ENCODE peak calls at places on chromosomes 16 and 17, in nine cellular contexts. One of them, this sample, is unnamed.

GRCh38 chr17:28580925-28581324 is 4.2 kb upstream of the ALDOC start:
- DNase-seq in epithelial cell of proximal tubule: no peak
- DNase-seq in PC-3: no peak
- DNase-seq in heart right ventricle: no peak
- DNase-seq in chondrocyte: no peak
- DNase-seq in GM12865: no peak
- DNase-seq in glutamatergic neuron: no peak
- DNase-seq in prostate gland: no peak
- DNase-seq in fibroblast of mammary gland: no peak
- DNase-seq in this sample: no peak

GRCh38 chr16:86396918-86397317 is 113.4 kb upstream of the FOXF1 start:
- DNase-seq in epithelial cell of proximal tubule: no peak
- DNase-seq in PC-3: peak
- DNase-seq in heart right ventricle: no peak
- DNase-seq in chondrocyte: no peak
- DNase-seq in GM12865: no peak
- DNase-seq in glutamatergic neuron: no peak
- DNase-seq in prostate gland: peak
- DNase-seq in fibroblast of mammary gland: peak
- DNase-seq in this sample: no peak

GRCh38 chr17:45648642-45649041 is 135.5 kb upstream of the CRHR1 start:
- DNase-seq in epithelial cell of proximal tubule: no peak
- DNase-seq in PC-3: no peak
- DNase-seq in heart right ventricle: no peak
- DNase-seq in chondrocyte: no peak
- DNase-seq in GM12865: no peak
- DNase-seq in glutamatergic neuron: no peak
- DNase-seq in prostate gland: no peak
- DNase-seq in fibroblast of mammary gland: no peak
- DNase-seq in this sample: peak

GRCh38 chr17:48294989-48295892 is 134.8 kb downstream of the SKAP1 start:
- DNase-seq in epithelial cell of proximal tubule: no peak
- DNase-seq in PC-3: peak
- DNase-seq in heart right ventricle: no peak
- DNase-seq in chondrocyte: no peak
- DNase-seq in GM12865: peak
- DNase-seq in glutamatergic neuron: no peak
- DNase-seq in prostate gland: no peak
- DNase-seq in fibroblast of mammary gland: peak
- DNase-seq in this sample: no peak

GRCh38 chr16:59067207-59067606 is 333.1 kb upstream of the GOT2 start:
- DNase-seq in epithelial cell of proximal tubule: peak
- DNase-seq in PC-3: no peak
- DNase-seq in heart right ventricle: no peak
- DNase-seq in chondrocyte: no peak
- DNase-seq in GM12865: no peak
- DNase-seq in glutamatergic neuron: no peak
- DNase-seq in prostate gland: no peak
- DNase-seq in fibroblast of mammary gland: no peak
- DNase-seq in this sample: no peak

GRCh38 chr17:33322063-33322462 is 29.0 kb upstream of the ASIC2 start:
- DNase-seq in epithelial cell of proximal tubule: no peak
- DNase-seq in PC-3: no peak
- DNase-seq in heart right ventricle: no peak
- DNase-seq in chondrocyte: no peak
- DNase-seq in GM12865: no peak
- DNase-seq in glutamatergic neuron: no peak
- DNase-seq in prostate gland: no peak
- DNase-seq in fibroblast of mammary gland: peak
- DNase-seq in this sample: no peak

GRCh38 chr17:28477928-28478327 is 4.5 kb downstream of the SLC13A2 start:
- DNase-seq in epithelial cell of proximal tubule: no peak
- DNase-seq in PC-3: no peak
- DNase-seq in heart right ventricle: no peak
- DNase-seq in chondrocyte: peak
- DNase-seq in GM12865: no peak
- DNase-seq in glutamatergic neuron: no peak
- DNase-seq in prostate gland: no peak
- DNase-seq in fibroblast of mammary gland: no peak
- DNase-seq in this sample: no peak

GRCh38 chr17:79338589-79338988 is 264.0 kb downstream of the ENGASE start:
- DNase-seq in epithelial cell of proximal tubule: peak
- DNase-seq in PC-3: peak
- DNase-seq in heart right ventricle: no peak
- DNase-seq in chondrocyte: no peak
- DNase-seq in GM12865: no peak
- DNase-seq in glutamatergic neuron: no peak
- DNase-seq in prostate gland: no peak
- DNase-seq in fibroblast of mammary gland: peak
- DNase-seq in this sample: no peak

GRCh38 chr16:86925067-86925791 is 346.9 kb downstream of the FOXL1 start:
- DNase-seq in epithelial cell of proximal tubule: no peak
- DNase-seq in PC-3: no peak
- DNase-seq in heart right ventricle: no peak
- DNase-seq in chondrocyte: no peak
- DNase-seq in GM12865: no peak
- DNase-seq in glutamatergic neuron: no peak
- DNase-seq in prostate gland: no peak
- DNase-seq in fibroblast of mammary gland: peak
- DNase-seq in this sample: no peak

GRCh38 chr17:5485270-5486205 is at the start of gene DERL2:
- DNase-seq in epithelial cell of proximal tubule: no peak
- DNase-seq in PC-3: no peak
- DNase-seq in heart right ventricle: no peak
- DNase-seq in chondrocyte: no peak
- DNase-seq in GM12865: no peak
- DNase-seq in glutamatergic neuron: no peak
- DNase-seq in prostate gland: peak
- DNase-seq in fibroblast of mammary gland: peak
- DNase-seq in this sample: no peak

GRCh38 chr17:48791128-48792032 is 25.6 kb downstream of the TTLL6 start:
- DNase-seq in epithelial cell of proximal tubule: no peak
- DNase-seq in PC-3: peak
- DNase-seq in heart right ventricle: peak
- DNase-seq in chondrocyte: no peak
- DNase-seq in GM12865: peak
- DNase-seq in glutamatergic neuron: peak
- DNase-seq in prostate gland: peak
- DNase-seq in fibroblast of mammary gland: peak
- DNase-seq in this sample: peak

GRCh38 chr16:79001156-79001997 is 599.2 kb downstream of the MAF start:
- DNase-seq in epithelial cell of proximal tubule: no peak
- DNase-seq in PC-3: no peak
- DNase-seq in heart right ventricle: no peak
- DNase-seq in chondrocyte: no peak
- DNase-seq in GM12865: no peak
- DNase-seq in glutamatergic neuron: no peak
- DNase-seq in prostate gland: no peak
- DNase-seq in fibroblast of mammary gland: no peak
- DNase-seq in this sample: no peak

GRCh38 chr17:8080208-8080798 is 7.2 kb downstream of the ALOX12B start:
- DNase-seq in epithelial cell of proximal tubule: no peak
- DNase-seq in PC-3: no peak
- DNase-seq in heart right ventricle: no peak
- DNase-seq in chondrocyte: no peak
- DNase-seq in GM12865: no peak
- DNase-seq in glutamatergic neuron: no peak
- DNase-seq in prostate gland: no peak
- DNase-seq in fibroblast of mammary gland: no peak
- DNase-seq in this sample: no peak
- TF ChIP-seq CTCF in epithelial cell of proximal tubule: no peak
- TF ChIP-seq CTCF in PC-3: no peak
- TF ChIP-seq CTCF in heart right ventricle: no peak
- TF ChIP-seq CTCF in chondrocyte: peak
- TF ChIP-seq CTCF in GM12865: no peak
- TF ChIP-seq CTCF in glutamatergic neuron: peak
- TF ChIP-seq CTCF in prostate gland: no peak
- TF ChIP-seq CTCF in fibroblast of mammary gland: no peak
- TF ChIP-seq CTCF in this sample: no peak

GRCh38 chr16:8935989-8936388 is 27.7 kb downstream of the USP7 start:
- DNase-seq in epithelial cell of proximal tubule: no peak
- DNase-seq in PC-3: no peak
- DNase-seq in heart right ventricle: no peak
- DNase-seq in chondrocyte: no peak
- DNase-seq in GM12865: peak
- DNase-seq in glutamatergic neuron: no peak
- DNase-seq in prostate gland: no peak
- DNase-seq in fibroblast of mammary gland: no peak
- DNase-seq in this sample: peak
- TF ChIP-seq CTCF in epithelial cell of proximal tubule: peak
- TF ChIP-seq CTCF in PC-3: no peak
- TF ChIP-seq CTCF in heart right ventricle: no peak
- TF ChIP-seq CTCF in chondrocyte: no peak
- TF ChIP-seq CTCF in GM12865: peak
- TF ChIP-seq CTCF in glutamatergic neuron: peak
- TF ChIP-seq CTCF in prostate gland: no peak
- TF ChIP-seq CTCF in fibroblast of mammary gland: peak
- TF ChIP-seq CTCF in this sample: no peak

GRCh38 chr16:46688101-46688656 is 799 bp downstream of the VPS35 start:
- DNase-seq in epithelial cell of proximal tubule: no peak
- DNase-seq in PC-3: peak
- DNase-seq in heart right ventricle: no peak
- DNase-seq in chondrocyte: no peak
- DNase-seq in GM12865: no peak
- DNase-seq in glutamatergic neuron: no peak
- DNase-seq in prostate gland: peak
- DNase-seq in fibroblast of mammary gland: peak
- DNase-seq in this sample: no peak
- TF ChIP-seq CTCF in epithelial cell of proximal tubule: no peak
- TF ChIP-seq CTCF in PC-3: no peak
- TF ChIP-seq CTCF in heart right ventricle: no peak
- TF ChIP-seq CTCF in chondrocyte: no peak
- TF ChIP-seq CTCF in GM12865: peak
- TF ChIP-seq CTCF in glutamatergic neuron: no peak
- TF ChIP-seq CTCF in prostate gland: no peak
- TF ChIP-seq CTCF in fibroblast of mammary gland: peak
- TF ChIP-seq CTCF in this sample: no peak

GRCh38 chr17:35088647-35088910 is 25.1 kb upstream of the RFFL start:
- DNase-seq in epithelial cell of proximal tubule: no peak
- DNase-seq in PC-3: no peak
- DNase-seq in heart right ventricle: no peak
- DNase-seq in chondrocyte: no peak
- DNase-seq in GM12865: no peak
- DNase-seq in glutamatergic neuron: no peak
- DNase-seq in prostate gland: peak
- DNase-seq in fibroblast of mammary gland: no peak
- DNase-seq in this sample: no peak

GRCh38 chr17:35088911-35089845 is 25.7 kb upstream of the RFFL start:
- DNase-seq in epithelial cell of proximal tubule: no peak
- DNase-seq in PC-3: peak
- DNase-seq in heart right ventricle: peak
- DNase-seq in chondrocyte: no peak
- DNase-seq in GM12865: peak
- DNase-seq in glutamatergic neuron: peak
- DNase-seq in prostate gland: peak
- DNase-seq in fibroblast of mammary gland: peak
- DNase-seq in this sample: peak

GRCh38 chr17:35086931-35087573 is 23.5 kb upstream of the RFFL start:
- DNase-seq in epithelial cell of proximal tubule: no peak
- DNase-seq in PC-3: peak
- DNase-seq in heart right ventricle: no peak
- DNase-seq in chondrocyte: no peak
- DNase-seq in GM12865: peak
- DNase-seq in glutamatergic neuron: no peak
- DNase-seq in prostate gland: no peak
- DNase-seq in fibroblast of mammary gland: no peak
- DNase-seq in this sample: peak

GRCh38 chr17:35087731-35088646 is 24.5 kb upstream of the RFFL start:
- DNase-seq in epithelial cell of proximal tubule: no peak
- DNase-seq in PC-3: peak
- DNase-seq in heart right ventricle: peak
- DNase-seq in chondrocyte: no peak
- DNase-seq in GM12865: peak
- DNase-seq in glutamatergic neuron: peak
- DNase-seq in prostate gland: peak
- DNase-seq in fibroblast of mammary gland: peak
- DNase-seq in this sample: peak

GRCh38 chr17:35089846-35090193 is 26.3 kb upstream of the RFFL start:
- DNase-seq in epithelial cell of proximal tubule: no peak
- DNase-seq in PC-3: peak
- DNase-seq in heart right ventricle: no peak
- DNase-seq in chondrocyte: no peak
- DNase-seq in GM12865: no peak
- DNase-seq in glutamatergic neuron: no peak
- DNase-seq in prostate gland: no peak
- DNase-seq in fibroblast of mammary gland: peak
- DNase-seq in this sample: peak
- TF ChIP-seq CTCF in epithelial cell of proximal tubule: peak
- TF ChIP-seq CTCF in PC-3: no peak
- TF ChIP-seq CTCF in heart right ventricle: no peak
- TF ChIP-seq CTCF in chondrocyte: no peak
- TF ChIP-seq CTCF in GM12865: peak
- TF ChIP-seq CTCF in glutamatergic neuron: no peak
- TF ChIP-seq CTCF in prostate gland: no peak
- TF ChIP-seq CTCF in fibroblast of mammary gland: no peak
- TF ChIP-seq CTCF in this sample: no peak

GRCh38 chr16:19809693-19810092 is 75.0 kb downstream of the GPRC5B start:
- DNase-seq in epithelial cell of proximal tubule: no peak
- DNase-seq in PC-3: no peak
- DNase-seq in heart right ventricle: no peak
- DNase-seq in chondrocyte: no peak
- DNase-seq in GM12865: no peak
- DNase-seq in glutamatergic neuron: no peak
- DNase-seq in prostate gland: no peak
- DNase-seq in fibroblast of mammary gland: no peak
- DNase-seq in this sample: no peak
- TF ChIP-seq CTCF in epithelial cell of proximal tubule: no peak
- TF ChIP-seq CTCF in PC-3: no peak
- TF ChIP-seq CTCF in heart right ventricle: no peak
- TF ChIP-seq CTCF in chondrocyte: no peak
- TF ChIP-seq CTCF in GM12865: no peak
- TF ChIP-seq CTCF in glutamatergic neuron: no peak
- TF ChIP-seq CTCF in prostate gland: no peak
- TF ChIP-seq CTCF in fibroblast of mammary gland: no peak
- TF ChIP-seq CTCF in this sample: no peak

DNA sequence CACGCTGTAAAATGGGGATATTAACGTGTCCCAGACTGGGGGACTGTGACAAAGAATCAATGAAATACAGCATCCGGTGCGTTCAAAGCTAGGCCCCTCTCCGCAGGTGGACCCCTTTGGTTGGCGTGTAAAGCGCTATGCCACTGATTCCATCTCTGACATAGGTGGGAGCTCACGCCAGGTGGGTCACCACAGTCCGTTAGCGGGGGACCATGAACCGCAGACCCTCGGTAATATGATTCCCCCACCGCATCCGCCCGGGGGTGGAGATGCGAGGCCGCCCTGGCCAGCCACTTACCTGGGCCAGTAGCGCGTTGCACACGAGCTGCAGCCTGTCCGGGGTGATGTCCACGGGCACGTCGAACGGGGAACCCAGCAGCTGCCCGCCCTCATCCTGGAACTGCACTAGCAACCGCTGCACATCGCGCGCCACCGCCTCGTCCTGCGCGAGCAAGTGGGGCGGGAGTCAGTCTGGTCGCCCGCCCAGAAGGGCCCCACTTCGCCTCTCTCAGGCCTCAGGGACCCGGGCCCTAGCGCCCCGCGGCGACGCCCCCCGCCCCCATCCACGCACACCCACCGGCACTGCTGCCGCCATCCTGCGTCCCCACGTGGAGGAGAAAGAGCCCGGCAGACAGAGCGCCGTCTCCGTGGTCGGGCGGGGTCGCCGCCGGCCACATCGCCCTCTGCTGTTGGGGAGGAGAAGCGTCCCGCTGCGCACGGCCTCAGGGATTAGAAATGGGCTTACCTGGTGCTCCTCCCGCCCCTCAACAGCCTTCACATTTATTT is at the start of gene NLE1:
- DNase-seq in epithelial cell of proximal tubule: peak
- DNase-seq in PC-3: peak
- DNase-seq in heart right ventricle: peak
- DNase-seq in chondrocyte: no peak
- DNase-seq in GM12865: peak
- DNase-seq in glutamatergic neuron: peak
- DNase-seq in prostate gland: peak
- DNase-seq in fibroblast of mammary gland: peak
- DNase-seq in this sample: peak
- TF ChIP-seq CTCF in epithelial cell of proximal tubule: peak
- TF ChIP-seq CTCF in PC-3: peak
- TF ChIP-seq CTCF in heart right ventricle: peak
- TF ChIP-seq CTCF in chondrocyte: peak
- TF ChIP-seq CTCF in GM12865: peak
- TF ChIP-seq CTCF in glutamatergic neuron: peak
- TF ChIP-seq CTCF in prostate gland: peak
- TF ChIP-seq CTCF in fibroblast of mammary gland: peak
- TF ChIP-seq CTCF in this sample: peak